ENCODE peak calls at places on chromosomes 1 and 21, in six cellular contexts. Q, D, W, P, X and M are unnamed samples.

GRCh38 chr21:25929859-25930520 is 195.2 kb downstream of the GABPA start:
- DNase-seq in D (no peak), X (no peak), W (no peak), Q (no peak), P (peak; percentile 16), M (peak; percentile 21)

GRCh38 chr1:147494998-147495580 is 46.2 kb upstream of the BCL9 start:
- DNase-seq in D (peak; percentile 69), P (peak; percentile 38), Q (peak; percentile 56), W (peak; percentile 77), X (peak; percentile 76), M (peak; percentile 88)

GRCh38 chr1:27669876-27670275 is 2.1 kb downstream of the IFI6 start:
- DNase-seq in Q (no peak), D (peak; percentile 0), W (no peak), X (no peak), P (no peak), M (no peak)

GRCh38 chr1:24388331-24388870 is 25.2 kb downstream of the STPG1 start:
- DNase-seq in D (no peak), P (no peak), X (no peak), Q (no peak), W (no peak), M (no peak)

GRCh38 chr21:15771311-15771710 is 41.5 kb downstream of the USP25 start:
- DNase-seq in X (no peak), D (no peak), P (no peak), Q (no peak), W (no peak), M (no peak)

GRCh38 chr1:239976130-239976968 is 115.3 kb upstream of the FMN2 start:
- DNase-seq in W (no peak), Q (no peak), X (no peak), P (peak; percentile 51), D (peak; percentile 44), M (peak; percentile 78)

GRCh38 chr1:214326406-214326805 is 45.4 kb downstream of the SMYD2 start:
- DNase-seq in Q (no peak), D (no peak), P (no peak), X (no peak), W (no peak), M (no peak)

GRCh38 chr1:83006271-83006670 is 992.7 kb downstream of the TTLL7 start:
- DNase-seq in X (no peak), P (no peak), D (no peak), Q (no peak), W (no peak), M (no peak)

GRCh38 chr21:40445349-40445921 is 401.5 kb downstream of the DSCAM start:
- DNase-seq in W (no peak), X (no peak), P (no peak), D (no peak), Q (no peak), M (no peak)

GRCh38 chr1:101843160-101843559 is 153.6 kb downstream of the OLFM3 start:
- DNase-seq in Q (no peak), P (no peak), W (peak; percentile 60), X (no peak), D (no peak), M (no peak)

GRCh38 chr1:53061859-53062714 is at the start of gene PODN:
- DNase-seq in Q (peak; percentile 57), D (no peak), W (peak; percentile 64), P (no peak), X (no peak), M (peak; percentile 48)

GRCh38 chr1:213266983-213267772 is 216.1 kb downstream of the RPS6KC1 start:
- DNase-seq in P (no peak), W (no peak), X (no peak), Q (no peak), D (no peak), M (no peak)

GRCh38 chr1:230899845-230900251 is 31.5 kb upstream of the C1orf198 start:
- DNase-seq in Q (no peak), X (peak; percentile 57), D (no peak), W (no peak), P (no peak), M (no peak)

GRCh38 chr1:153598309-153599172 is 14.4 kb downstream of the S100A16 start:
- DNase-seq in P (peak; percentile 82), X (no peak), W (no peak), D (peak; percentile 23), Q (no peak), M (no peak)

GRCh38 chr1:245710961-245711903 is 556.4 kb downstream of the KIF26B start:
- DNase-seq in Q (no peak), X (no peak), W (no peak), P (no peak), D (no peak), M (no peak)

GRCh38 chr1:119286587-119287181 is 81.9 kb upstream of the HAO2 start:
- DNase-seq in D (peak; percentile 12), P (peak; percentile 43), W (no peak), X (peak; percentile 54), Q (no peak), M (peak; percentile 75)

GRCh38 chr1:14826172-14826636 is 227.7 kb downstream of the KAZN start:
- DNase-seq in X (no peak), D (peak; percentile 23), W (no peak), P (peak; percentile 58), Q (no peak), M (peak; percentile 71)

GRCh38 chr1:60972841-60973364 is 109.5 kb upstream of the NFIA start:
- DNase-seq in W (no peak), Q (no peak), P (peak; percentile 87), X (no peak), D (no peak), M (peak; percentile 28)

GRCh38 chr1:192654607-192655389 is 18.9 kb downstream of the RGS13 start:
- DNase-seq in X (no peak), P (peak; percentile 90), D (no peak), Q (no peak), W (no peak), M (no peak)

GRCh38 chr1:46183119-46183842 is 7.0 kb upstream of the P3R3URF start:
- DNase-seq in Q (peak; percentile 68), P (peak; percentile 100), X (peak; percentile 64), W (no peak), D (peak; percentile 89), M (peak; percentile 90)

GRCh38 chr1:167722152-167722869 is 529 bp downstream of the MPZL1 start:
- DNase-seq in W (no peak), P (peak; percentile 54), X (peak; percentile 50), D (peak; percentile 59), Q (no peak), M (peak; percentile 70)

GRCh38 chr1:11533790-11534787 is 55.1 kb downstream of the DISP3 start:
- DNase-seq in X (no peak), Q (no peak), D (no peak), W (no peak), P (no peak), M (no peak)

GRCh38 chr1:157992031-157992568 is 1.3 kb upstream of the KIRREL1 start:
- DNase-seq in Q (peak; percentile 74), W (peak; percentile 83), D (peak; percentile 67), P (peak; percentile 64), X (peak; percentile 68), M (peak; percentile 86)